ENCODE peak calls at places on chromosomes 2 and 18, in seven cellular contexts. One of them, this sample, is unnamed.

GRCh38 chr2:97761192-97761591 is 47.8 kb downstream of the ZAP70 start:
- DNase-seq in trophoblast cell: no peak
- DNase-seq in mesendoderm: no peak
- DNase-seq in IMR-90: no peak
- DNase-seq in neuronal stem cell: no peak
- DNase-seq in H9: no peak
- DNase-seq in mesenchymal stem cell: no peak
- DNase-seq in this sample: no peak

GRCh38 chr2:71675296-71675695 is 221.9 kb downstream of the DYSF start:
- DNase-seq in trophoblast cell: no peak
- DNase-seq in neuronal stem cell: no peak
- DNase-seq in IMR-90: no peak
- DNase-seq in H9: peak; percentile 30
- DNase-seq in mesenchymal stem cell: no peak
- DNase-seq in mesendoderm: no peak
- DNase-seq in this sample: peak; percentile 43

GRCh38 chr2:225429718-225430117 is 30.2 kb downstream of the NYAP2 start:
- DNase-seq in IMR-90: peak; percentile 0
- DNase-seq in trophoblast cell: no peak
- DNase-seq in H9: no peak
- DNase-seq in mesenchymal stem cell: peak; percentile 10
- DNase-seq in neuronal stem cell: no peak
- DNase-seq in mesendoderm: peak; percentile 20
- DNase-seq in this sample: no peak

GRCh38 chr2:47719099-47719498 is 63.8 kb upstream of the MSH6 start:
- DNase-seq in H9: no peak
- DNase-seq in IMR-90: no peak
- DNase-seq in trophoblast cell: no peak
- DNase-seq in mesenchymal stem cell: no peak
- DNase-seq in neuronal stem cell: no peak
- DNase-seq in mesendoderm: no peak
- DNase-seq in this sample: no peak

GRCh38 chr18:61870151-61870550 is 22.7 kb downstream of the RNF152 start:
- DNase-seq in trophoblast cell: no peak
- DNase-seq in mesenchymal stem cell: peak; percentile 99
- DNase-seq in mesendoderm: peak; percentile 91
- DNase-seq in IMR-90: peak; percentile 92
- DNase-seq in neuronal stem cell: no peak
- DNase-seq in H9: no peak
- DNase-seq in this sample: no peak

GRCh38 chr2:191222507-191222906 is 22.7 kb upstream of the MYO1B start:
- DNase-seq in trophoblast cell: no peak
- DNase-seq in IMR-90: no peak
- DNase-seq in mesendoderm: no peak
- DNase-seq in H9: no peak
- DNase-seq in neuronal stem cell: no peak
- DNase-seq in mesenchymal stem cell: peak; percentile 77
- DNase-seq in this sample: no peak

GRCh38 chr2:214135966-214136365 is 274.9 kb upstream of the VWC2L start:
- DNase-seq in neuronal stem cell: no peak
- DNase-seq in mesenchymal stem cell: no peak
- DNase-seq in H9: no peak
- DNase-seq in mesendoderm: no peak
- DNase-seq in IMR-90: peak; percentile 39
- DNase-seq in trophoblast cell: no peak
- DNase-seq in this sample: no peak

GRCh38 chr2:157443795-157444642 is at the start of gene CYTIP:
- DNase-seq in IMR-90: no peak
- DNase-seq in mesenchymal stem cell: no peak
- DNase-seq in neuronal stem cell: no peak
- DNase-seq in mesendoderm: no peak
- DNase-seq in H9: no peak
- DNase-seq in trophoblast cell: peak; percentile 36
- DNase-seq in this sample: no peak

GRCh38 chr18:44683566-44683965 is 2.9 kb downstream of the SETBP1 start:
- DNase-seq in mesenchymal stem cell: no peak
- DNase-seq in H9: no peak
- DNase-seq in mesendoderm: no peak
- DNase-seq in IMR-90: no peak
- DNase-seq in trophoblast cell: no peak
- DNase-seq in neuronal stem cell: no peak
- DNase-seq in this sample: no peak

GRCh38 chr18:68937204-68937603 is 139.3 kb downstream of the CCDC102B start:
- DNase-seq in mesendoderm: peak; percentile 47
- DNase-seq in IMR-90: no peak
- DNase-seq in H9: no peak
- DNase-seq in mesenchymal stem cell: no peak
- DNase-seq in trophoblast cell: no peak
- DNase-seq in neuronal stem cell: no peak
- DNase-seq in this sample: no peak

GRCh38 chr2:197838036-197838435 is 33.6 kb downstream of the PLCL1 start:
- DNase-seq in mesendoderm: no peak
- DNase-seq in mesenchymal stem cell: peak; percentile 82
- DNase-seq in neuronal stem cell: no peak
- DNase-seq in H9: no peak
- DNase-seq in trophoblast cell: no peak
- DNase-seq in IMR-90: peak; percentile 36
- DNase-seq in this sample: no peak

GRCh38 chr2:14713248-14713647 is 80.7 kb downstream of the LRATD1 start:
- DNase-seq in IMR-90: no peak
- DNase-seq in neuronal stem cell: no peak
- DNase-seq in mesenchymal stem cell: no peak
- DNase-seq in trophoblast cell: no peak
- DNase-seq in H9: no peak
- DNase-seq in mesendoderm: no peak
- DNase-seq in this sample: no peak

GRCh38 chr18:58615150-58616132 is 13.4 kb downstream of the ALPK2 start:
- DNase-seq in mesendoderm: no peak
- DNase-seq in H9: no peak
- DNase-seq in mesenchymal stem cell: no peak
- DNase-seq in trophoblast cell: no peak
- DNase-seq in IMR-90: peak; percentile 30
- DNase-seq in neuronal stem cell: no peak
- DNase-seq in this sample: no peak

GRCh38 chr2:108320326-108320932 is 31.7 kb downstream of the SULT1C2 start:
- DNase-seq in mesendoderm: no peak
- DNase-seq in IMR-90: no peak
- DNase-seq in neuronal stem cell: no peak
- DNase-seq in trophoblast cell: no peak
- DNase-seq in H9: no peak
- DNase-seq in mesenchymal stem cell: no peak
- DNase-seq in this sample: no peak

GRCh38 chr2:134335601-134336000 is 81.7 kb downstream of the MGAT5 start:
- DNase-seq in neuronal stem cell: no peak
- DNase-seq in IMR-90: no peak
- DNase-seq in mesenchymal stem cell: no peak
- DNase-seq in H9: no peak
- DNase-seq in mesendoderm: peak; percentile 81
- DNase-seq in trophoblast cell: no peak
- DNase-seq in this sample: no peak

GRCh38 chr2:149075868-149076267 is 37.4 kb downstream of the LYPD6B start:
- DNase-seq in IMR-90: no peak
- DNase-seq in neuronal stem cell: peak; percentile 21
- DNase-seq in trophoblast cell: no peak
- DNase-seq in mesendoderm: no peak
- DNase-seq in mesenchymal stem cell: peak; percentile 46
- DNase-seq in H9: no peak
- DNase-seq in this sample: no peak

GRCh38 chr2:137118140-137118539 is 352.8 kb downstream of the THSD7B start:
- DNase-seq in neuronal stem cell: no peak
- DNase-seq in H9: no peak
- DNase-seq in trophoblast cell: no peak
- DNase-seq in IMR-90: no peak
- DNase-seq in mesendoderm: no peak
- DNase-seq in mesenchymal stem cell: no peak
- DNase-seq in this sample: no peak

GRCh38 chr18:37265382-37265781 is 300.2 kb downstream of the CELF4 start:
- DNase-seq in mesenchymal stem cell: no peak
- DNase-seq in trophoblast cell: no peak
- DNase-seq in IMR-90: no peak
- DNase-seq in mesendoderm: no peak
- DNase-seq in H9: no peak
- DNase-seq in neuronal stem cell: no peak
- DNase-seq in this sample: no peak

GRCh38 chr2:192126912-192127311 is 67.8 kb downstream of the TMEFF2 start:
- DNase-seq in mesendoderm: no peak
- DNase-seq in IMR-90: no peak
- DNase-seq in H9: no peak
- DNase-seq in trophoblast cell: no peak
- DNase-seq in mesenchymal stem cell: no peak
- DNase-seq in neuronal stem cell: no peak
- DNase-seq in this sample: no peak

GRCh38 chr2:172084734-172085459 is 410 bp upstream of the DLX1 start:
- DNase-seq in IMR-90: peak; percentile 96
- DNase-seq in mesendoderm: peak; percentile 97
- DNase-seq in trophoblast cell: peak; percentile 83
- DNase-seq in mesenchymal stem cell: peak; percentile 93
- DNase-seq in H9: peak; percentile 95
- DNase-seq in neuronal stem cell: peak; percentile 88
- DNase-seq in this sample: peak; percentile 88

GRCh38 chr2:33510589-33510968 is 34.1 kb downstream of the RASGRP3 start:
- DNase-seq in mesendoderm: no peak
- DNase-seq in neuronal stem cell: no peak
- DNase-seq in H9: no peak
- DNase-seq in mesenchymal stem cell: peak; percentile 84
- DNase-seq in trophoblast cell: no peak
- DNase-seq in IMR-90: peak; percentile 81
- DNase-seq in this sample: no peak

GRCh38 chr2:63053889-63054725 is 3.5 kb downstream of the OTX1 start:
- DNase-seq in H9: peak; percentile 90
- DNase-seq in trophoblast cell: peak; percentile 26
- DNase-seq in mesendoderm: peak; percentile 91
- DNase-seq in IMR-90: no peak
- DNase-seq in mesenchymal stem cell: peak; percentile 43
- DNase-seq in neuronal stem cell: peak; percentile 30
- DNase-seq in this sample: peak; percentile 96

GRCh38 chr2:157837851-157838441 is 38.2 kb downstream of the ACVR1 start:
- DNase-seq in H9: no peak
- DNase-seq in IMR-90: peak; percentile 67
- DNase-seq in neuronal stem cell: no peak
- DNase-seq in trophoblast cell: no peak
- DNase-seq in mesenchymal stem cell: peak; percentile 76
- DNase-seq in mesendoderm: no peak
- DNase-seq in this sample: no peak

DNA sequence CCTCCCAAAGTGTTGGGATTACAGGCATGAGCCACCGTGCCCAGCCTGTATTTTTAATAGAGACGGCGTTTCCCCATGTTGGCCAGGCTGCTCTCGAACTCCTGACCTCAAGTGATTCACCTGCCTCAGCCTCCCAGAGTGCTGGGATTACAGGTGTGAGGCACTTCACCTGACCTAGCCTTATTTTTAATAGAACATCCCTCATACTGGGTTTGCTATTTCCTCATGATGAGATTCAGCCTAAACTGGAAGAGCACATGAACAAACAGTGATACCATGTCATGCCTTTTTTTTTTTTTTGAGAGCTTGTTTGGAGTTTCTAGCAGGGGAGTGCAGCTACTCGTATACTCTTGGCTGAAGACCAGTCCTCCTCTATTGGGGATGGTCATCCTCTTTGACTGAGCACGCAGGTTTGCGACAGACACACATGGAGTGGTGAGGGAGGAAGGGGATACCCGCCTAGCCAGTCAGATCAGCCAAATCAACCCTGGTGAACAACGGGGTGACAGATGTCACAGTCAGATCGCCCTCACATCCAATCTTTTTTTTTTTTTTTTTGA is 67.6 kb downstream of the USP37 start:
- DNase-seq in H9: no peak
- DNase-seq in neuronal stem cell: no peak
- DNase-seq in trophoblast cell: no peak
- DNase-seq in IMR-90: no peak
- DNase-seq in mesenchymal stem cell: no peak
- DNase-seq in mesendoderm: no peak
- DNase-seq in this sample: no peak
- H2BK120ac ChIP-seq in H9: no peak overlapping the region
- H2BK120ac ChIP-seq in neuronal stem cell: no peak overlapping the region
- H2BK120ac ChIP-seq in trophoblast cell: no peak overlapping the region
- H2BK120ac ChIP-seq in IMR-90: no peak overlapping the region
- H2BK120ac ChIP-seq in mesenchymal stem cell: no peak overlapping the region
- H2BK120ac ChIP-seq in mesendoderm: no peak overlapping the region
- H2BK120ac ChIP-seq in this sample: no peak overlapping the region

GRCh38 chr2:75608684-75609333 is 37.8 kb upstream of the MRPL19 start:
- DNase-seq in IMR-90: peak; percentile 47
- DNase-seq in mesendoderm: peak; percentile 73
- DNase-seq in trophoblast cell: peak; percentile 71
- DNase-seq in mesenchymal stem cell: peak; percentile 57
- DNase-seq in neuronal stem cell: peak; percentile 67
- DNase-seq in H9: peak; percentile 84
- DNase-seq in this sample: peak; percentile 66
- H2BK120ac ChIP-seq in IMR-90: peak overlapping the region; percentile 82
- H2BK120ac ChIP-seq in mesendoderm: no peak overlapping the region
- H2BK120ac ChIP-seq in trophoblast cell: peak overlapping the region; percentile 55
- H2BK120ac ChIP-seq in mesenchymal stem cell: peak overlapping the region; percentile 29
- H2BK120ac ChIP-seq in neuronal stem cell: no peak overlapping the region
- H2BK120ac ChIP-seq in H9: no peak overlapping the region
- H2BK120ac ChIP-seq in this sample: no peak overlapping the region

GRCh38 chr2:100658017-100658416 is 95.2 kb downstream of the PDCL3 start:
- DNase-seq in neuronal stem cell: no peak
- DNase-seq in H9: no peak
- DNase-seq in mesendoderm: no peak
- DNase-seq in mesenchymal stem cell: no peak
- DNase-seq in IMR-90: no peak
- DNase-seq in trophoblast cell: no peak
- DNase-seq in this sample: no peak
- H2BK120ac ChIP-seq in neuronal stem cell: no peak overlapping the region
- H2BK120ac ChIP-seq in H9: no peak overlapping the region
- H2BK120ac ChIP-seq in mesendoderm: no peak overlapping the region
- H2BK120ac ChIP-seq in mesenchymal stem cell: no peak overlapping the region
- H2BK120ac ChIP-seq in IMR-90: no peak overlapping the region
- H2BK120ac ChIP-seq in trophoblast cell: no peak overlapping the region
- H2BK120ac ChIP-seq in this sample: no peak overlapping the region

GRCh38 chr2:12711339-12711738 is 5.4 kb upstream of the TRIB2 start:
- DNase-seq in neuronal stem cell: no peak
- DNase-seq in IMR-90: no peak
- DNase-seq in trophoblast cell: no peak
- DNase-seq in mesendoderm: no peak
- DNase-seq in mesenchymal stem cell: no peak
- DNase-seq in H9: no peak
- DNase-seq in this sample: no peak
- H2BK120ac ChIP-seq in neuronal stem cell: no peak overlapping the region
- H2BK120ac ChIP-seq in IMR-90: no peak overlapping the region
- H2BK120ac ChIP-seq in trophoblast cell: no peak overlapping the region
- H2BK120ac ChIP-seq in mesendoderm: no peak overlapping the region
- H2BK120ac ChIP-seq in mesenchymal stem cell: no peak overlapping the region
- H2BK120ac ChIP-seq in H9: no peak overlapping the region
- H2BK120ac ChIP-seq in this sample: no peak overlapping the region